ENCODE peak calls at places on chromosomes 16 and 17, in eight cellular contexts. O is effector memory CD8-positive, alpha-beta T cell; S is psoas muscle; R is natural killer cell; N is sciatic nerve; F is naive thymus-derived CD8-positive, alpha-beta T cell; V is HepG2; L is stimulated activated naive CD8-positive, alpha-beta T cell treated with anti-CD3 and anti-CD28 coated beads, Interleukin-15, amount 100 ng/mL, for 72 hours. M is an unnamed sample.

GRCh38 chr16:66369055-66369592 is 2.6 kb downstream of the CDH5 start:
- ATAC-seq in O (no peak), S (no peak), R (no peak), N (no peak), F (no peak), V (no peak), L (no peak), M (no peak)

GRCh38 chr17:48997827-48998556 is 807 bp downstream of the IGF2BP1 start:
- ATAC-seq in O (no peak), S (peak; percentile 17), R (peak; percentile 34), N (no peak), F (no peak), V (peak; percentile 8), L (peak; percentile 20), M (no peak)

GRCh38 chr16:30767767-30768465 is 5.8 kb downstream of the RNF40 start:
- ATAC-seq in O (peak; percentile 93), S (no peak), R (peak; percentile 95), N (no peak), F (no peak), V (no peak), L (no peak), M (no peak)

GRCh38 chr16:12455287-12455798 is 348.3 kb downstream of the CPPED1 start:
- ATAC-seq in O (no peak), S (peak; percentile 84), R (peak; percentile 61), N (peak; percentile 74), F (no peak), V (peak; percentile 95), L (peak; percentile 45), M (no peak)

GRCh38 chr17:76593338-76593737 is 7.7 kb upstream of the ST6GALNAC2 start:
- ATAC-seq in O (no peak), S (no peak), R (no peak), N (no peak), F (no peak), V (no peak), L (no peak), M (no peak)

GRCh38 chr16:86024210-86024609 is 125.2 kb downstream of the IRF8 start:
- ATAC-seq in O (no peak), S (no peak), R (no peak), N (no peak), F (no peak), V (no peak), L (no peak), M (no peak)

GRCh38 chr17:45123930-45124796 is 8.2 kb downstream of the PLCD3 start:
- ATAC-seq in O (peak; percentile 71), S (peak; percentile 76), R (peak; percentile 68), N (peak; percentile 52), F (no peak), V (peak; percentile 79), L (peak; percentile 52), M (peak; percentile 77)

GRCh38 chr16:89281189-89281577 is 63.7 kb downstream of the ZNF778 start:
- ATAC-seq in O (no peak), S (no peak), R (peak; percentile 9), N (no peak), F (no peak), V (no peak), L (no peak), M (no peak)

GRCh38 chr17:78747479-78747878 is 34.6 kb downstream of the CYTH1 start:
- ATAC-seq in O (no peak), S (peak; percentile 54), R (peak; percentile 3), N (no peak), F (no peak), V (no peak), L (no peak), M (no peak)

GRCh38 chr16:8720080-8720966 is 45.9 kb downstream of the ABAT start:
- ATAC-seq in O (no peak), S (no peak), R (no peak), N (no peak), F (no peak), V (peak; percentile 91), L (no peak), M (no peak)

GRCh38 chr17:72387487-72387886 is 266.7 kb downstream of the SOX9 start:
- ATAC-seq in O (no peak), S (no peak), R (no peak), N (no peak), F (no peak), V (no peak), L (no peak), M (no peak)